ENCODE peak calls at places on chromosomes 3 and 15, in seven cellular contexts. One of them, this sample, is unnamed.

GRCh38 chr3:68648494-68648893 is 283.9 kb downstream of the TAFA4 start:
- DNase-seq in nephron progenitor cell: no peak
- DNase-seq in pulmonary artery endothelial cell: no peak
- DNase-seq in NCI-H345: no peak
- DNase-seq in T-helper 1 cell: no peak
- DNase-seq in heart right ventricle: no peak
- DNase-seq in stimulated activated CD4-positive, alpha-beta T cell treated with anti-CD3 and anti-CD28 coated beads, TNF-alpha, amount 100 ng/mL, for 24 hours: no peak
- DNase-seq in this sample: no peak

GRCh38 chr3:130084581-130084980 is 3.0 kb downstream of the ALG1L2 start:
- DNase-seq in nephron progenitor cell: no peak
- DNase-seq in pulmonary artery endothelial cell: no peak
- DNase-seq in NCI-H345: no peak
- DNase-seq in T-helper 1 cell: no peak
- DNase-seq in heart right ventricle: no peak
- DNase-seq in stimulated activated CD4-positive, alpha-beta T cell treated with anti-CD3 and anti-CD28 coated beads, TNF-alpha, amount 100 ng/mL, for 24 hours: no peak
- DNase-seq in this sample: no peak

GRCh38 chr3:109336272-109336957 is 931 bp downstream of the DPPA4 start:
- DNase-seq in nephron progenitor cell: peak; percentile 46
- DNase-seq in pulmonary artery endothelial cell: no peak
- DNase-seq in NCI-H345: no peak
- DNase-seq in T-helper 1 cell: no peak
- DNase-seq in heart right ventricle: no peak
- DNase-seq in stimulated activated CD4-positive, alpha-beta T cell treated with anti-CD3 and anti-CD28 coated beads, TNF-alpha, amount 100 ng/mL, for 24 hours: no peak
- DNase-seq in this sample: no peak

GRCh38 chr3:128548426-128549282 is 55.7 kb upstream of the GATA2 start:
- DNase-seq in nephron progenitor cell: no peak
- DNase-seq in pulmonary artery endothelial cell: peak; percentile 36
- DNase-seq in NCI-H345: no peak
- DNase-seq in T-helper 1 cell: no peak
- DNase-seq in heart right ventricle: no peak
- DNase-seq in stimulated activated CD4-positive, alpha-beta T cell treated with anti-CD3 and anti-CD28 coated beads, TNF-alpha, amount 100 ng/mL, for 24 hours: no peak
- DNase-seq in this sample: no peak

GRCh38 chr3:107950413-107950812 is 140.4 kb downstream of the CD47 start:
- DNase-seq in nephron progenitor cell: no peak
- DNase-seq in pulmonary artery endothelial cell: no peak
- DNase-seq in NCI-H345: no peak
- DNase-seq in T-helper 1 cell: no peak
- DNase-seq in heart right ventricle: no peak
- DNase-seq in stimulated activated CD4-positive, alpha-beta T cell treated with anti-CD3 and anti-CD28 coated beads, TNF-alpha, amount 100 ng/mL, for 24 hours: no peak
- DNase-seq in this sample: no peak

GRCh38 chr15:64749167-64749566 is 26.2 kb downstream of the RBPMS2 start:
- DNase-seq in nephron progenitor cell: no peak
- DNase-seq in pulmonary artery endothelial cell: no peak
- DNase-seq in NCI-H345: no peak
- DNase-seq in T-helper 1 cell: no peak
- DNase-seq in heart right ventricle: no peak
- DNase-seq in stimulated activated CD4-positive, alpha-beta T cell treated with anti-CD3 and anti-CD28 coated beads, TNF-alpha, amount 100 ng/mL, for 24 hours: no peak
- DNase-seq in this sample: no peak

GRCh38 chr15:31372635-31373091 is 46.0 kb downstream of the KLF13 start:
- DNase-seq in nephron progenitor cell: peak; percentile 45
- DNase-seq in pulmonary artery endothelial cell: no peak
- DNase-seq in NCI-H345: no peak
- DNase-seq in T-helper 1 cell: no peak
- DNase-seq in heart right ventricle: peak; percentile 79
- DNase-seq in stimulated activated CD4-positive, alpha-beta T cell treated with anti-CD3 and anti-CD28 coated beads, TNF-alpha, amount 100 ng/mL, for 24 hours: no peak
- DNase-seq in this sample: no peak

GRCh38 chr15:36371509-36371908 is 207.9 kb upstream of the CDIN1 start:
- DNase-seq in nephron progenitor cell: no peak
- DNase-seq in pulmonary artery endothelial cell: no peak
- DNase-seq in NCI-H345: no peak
- DNase-seq in T-helper 1 cell: no peak
- DNase-seq in heart right ventricle: no peak
- DNase-seq in stimulated activated CD4-positive, alpha-beta T cell treated with anti-CD3 and anti-CD28 coated beads, TNF-alpha, amount 100 ng/mL, for 24 hours: no peak
- DNase-seq in this sample: no peak

GRCh38 chr15:73054417-73054963 is 2.2 kb downstream of the NEO1 start:
- DNase-seq in nephron progenitor cell: no peak
- DNase-seq in pulmonary artery endothelial cell: no peak
- DNase-seq in NCI-H345: no peak
- DNase-seq in T-helper 1 cell: no peak
- DNase-seq in heart right ventricle: no peak
- DNase-seq in stimulated activated CD4-positive, alpha-beta T cell treated with anti-CD3 and anti-CD28 coated beads, TNF-alpha, amount 100 ng/mL, for 24 hours: no peak
- DNase-seq in this sample: no peak

GRCh38 chr3:129625071-129625874 is 18.8 kb upstream of the PLXND1 start:
- DNase-seq in nephron progenitor cell: no peak
- DNase-seq in pulmonary artery endothelial cell: no peak
- DNase-seq in NCI-H345: no peak
- DNase-seq in T-helper 1 cell: no peak
- DNase-seq in heart right ventricle: peak; percentile 18
- DNase-seq in stimulated activated CD4-positive, alpha-beta T cell treated with anti-CD3 and anti-CD28 coated beads, TNF-alpha, amount 100 ng/mL, for 24 hours: no peak
- DNase-seq in this sample: no peak

GRCh38 chr15:90101130-90101968 is 919 bp downstream of the IDH2 start:
- DNase-seq in nephron progenitor cell: peak; percentile 40
- DNase-seq in pulmonary artery endothelial cell: no peak
- DNase-seq in NCI-H345: no peak
- DNase-seq in T-helper 1 cell: peak; percentile 30
- DNase-seq in heart right ventricle: peak; percentile 74
- DNase-seq in stimulated activated CD4-positive, alpha-beta T cell treated with anti-CD3 and anti-CD28 coated beads, TNF-alpha, amount 100 ng/mL, for 24 hours: no peak
- DNase-seq in this sample: peak; percentile 0

GRCh38 chr15:51180009-51180408 is 85.3 kb upstream of the TNFAIP8L3 start:
- DNase-seq in nephron progenitor cell: no peak
- DNase-seq in pulmonary artery endothelial cell: no peak
- DNase-seq in NCI-H345: no peak
- DNase-seq in T-helper 1 cell: no peak
- DNase-seq in heart right ventricle: no peak
- DNase-seq in stimulated activated CD4-positive, alpha-beta T cell treated with anti-CD3 and anti-CD28 coated beads, TNF-alpha, amount 100 ng/mL, for 24 hours: no peak
- DNase-seq in this sample: no peak

GRCh38 chr15:65818927-65819562 is 27.0 kb upstream of the DENND4A start:
- DNase-seq in nephron progenitor cell: no peak
- DNase-seq in pulmonary artery endothelial cell: peak; percentile 88
- DNase-seq in NCI-H345: no peak
- DNase-seq in T-helper 1 cell: no peak
- DNase-seq in heart right ventricle: no peak
- DNase-seq in stimulated activated CD4-positive, alpha-beta T cell treated with anti-CD3 and anti-CD28 coated beads, TNF-alpha, amount 100 ng/mL, for 24 hours: no peak
- DNase-seq in this sample: peak; percentile 13

GRCh38 chr15:100684591-100684990 is 82.2 kb downstream of the ASB7 start:
- DNase-seq in nephron progenitor cell: no peak
- DNase-seq in pulmonary artery endothelial cell: no peak
- DNase-seq in NCI-H345: no peak
- DNase-seq in T-helper 1 cell: no peak
- DNase-seq in heart right ventricle: no peak
- DNase-seq in stimulated activated CD4-positive, alpha-beta T cell treated with anti-CD3 and anti-CD28 coated beads, TNF-alpha, amount 100 ng/mL, for 24 hours: no peak
- DNase-seq in this sample: no peak

GRCh38 chr3:156812521-156813335 is 13.4 kb upstream of the LEKR1 start:
- DNase-seq in nephron progenitor cell: no peak
- DNase-seq in pulmonary artery endothelial cell: no peak
- DNase-seq in NCI-H345: peak; percentile 9
- DNase-seq in T-helper 1 cell: no peak
- DNase-seq in heart right ventricle: no peak
- DNase-seq in stimulated activated CD4-positive, alpha-beta T cell treated with anti-CD3 and anti-CD28 coated beads, TNF-alpha, amount 100 ng/mL, for 24 hours: no peak
- DNase-seq in this sample: peak; percentile 26

GRCh38 chr3:153767601-153768558 is 353.3 kb upstream of the ARHGEF26 start:
- DNase-seq in nephron progenitor cell: no peak
- DNase-seq in pulmonary artery endothelial cell: no peak
- DNase-seq in NCI-H345: no peak
- DNase-seq in T-helper 1 cell: no peak
- DNase-seq in heart right ventricle: no peak
- DNase-seq in stimulated activated CD4-positive, alpha-beta T cell treated with anti-CD3 and anti-CD28 coated beads, TNF-alpha, amount 100 ng/mL, for 24 hours: no peak
- DNase-seq in this sample: no peak

GRCh38 chr3:158912188-158912587 is 110.3 kb downstream of the MFSD1 start:
- DNase-seq in nephron progenitor cell: no peak
- DNase-seq in pulmonary artery endothelial cell: no peak
- DNase-seq in NCI-H345: no peak
- DNase-seq in T-helper 1 cell: no peak
- DNase-seq in heart right ventricle: no peak
- DNase-seq in stimulated activated CD4-positive, alpha-beta T cell treated with anti-CD3 and anti-CD28 coated beads, TNF-alpha, amount 100 ng/mL, for 24 hours: no peak
- DNase-seq in this sample: no peak

GRCh38 chr3:172562881-172563835 is 39.9 kb upstream of the TNFSF10 start:
- DNase-seq in nephron progenitor cell: no peak
- DNase-seq in pulmonary artery endothelial cell: peak; percentile 84
- DNase-seq in NCI-H345: no peak
- DNase-seq in T-helper 1 cell: no peak
- DNase-seq in heart right ventricle: peak; percentile 62
- DNase-seq in stimulated activated CD4-positive, alpha-beta T cell treated with anti-CD3 and anti-CD28 coated beads, TNF-alpha, amount 100 ng/mL, for 24 hours: no peak
- DNase-seq in this sample: peak; percentile 30

GRCh38 chr3:195100903-195101591 is 169.9 kb downstream of the XXYLT1 start:
- DNase-seq in nephron progenitor cell: no peak
- DNase-seq in pulmonary artery endothelial cell: no peak
- DNase-seq in NCI-H345: no peak
- DNase-seq in T-helper 1 cell: no peak
- DNase-seq in heart right ventricle: peak; percentile 66
- DNase-seq in stimulated activated CD4-positive, alpha-beta T cell treated with anti-CD3 and anti-CD28 coated beads, TNF-alpha, amount 100 ng/mL, for 24 hours: no peak
- DNase-seq in this sample: no peak

GRCh38 chr3:129608087-129608935 is 1.8 kb upstream of the PLXND1 start:
- DNase-seq in nephron progenitor cell: no peak
- DNase-seq in pulmonary artery endothelial cell: no peak
- DNase-seq in NCI-H345: peak; percentile 35
- DNase-seq in T-helper 1 cell: no peak
- DNase-seq in heart right ventricle: no peak
- DNase-seq in stimulated activated CD4-positive, alpha-beta T cell treated with anti-CD3 and anti-CD28 coated beads, TNF-alpha, amount 100 ng/mL, for 24 hours: no peak
- DNase-seq in this sample: no peak

GRCh38 chr15:77104155-77104554 is 33.2 kb upstream of the TSPAN3 start:
- DNase-seq in nephron progenitor cell: no peak
- DNase-seq in pulmonary artery endothelial cell: no peak
- DNase-seq in NCI-H345: no peak
- DNase-seq in T-helper 1 cell: no peak
- DNase-seq in heart right ventricle: peak; percentile 28
- DNase-seq in stimulated activated CD4-positive, alpha-beta T cell treated with anti-CD3 and anti-CD28 coated beads, TNF-alpha, amount 100 ng/mL, for 24 hours: no peak
- DNase-seq in this sample: no peak

GRCh38 chr3:192022412-192022811 is 561.4 kb downstream of the PYDC2 start:
- DNase-seq in nephron progenitor cell: no peak
- DNase-seq in pulmonary artery endothelial cell: no peak
- DNase-seq in NCI-H345: no peak
- DNase-seq in T-helper 1 cell: no peak
- DNase-seq in heart right ventricle: no peak
- DNase-seq in stimulated activated CD4-positive, alpha-beta T cell treated with anti-CD3 and anti-CD28 coated beads, TNF-alpha, amount 100 ng/mL, for 24 hours: no peak
- DNase-seq in this sample: no peak

GRCh38 chr3:172203522-172204258 is 164.3 kb downstream of the FNDC3B start:
- DNase-seq in nephron progenitor cell: no peak
- DNase-seq in pulmonary artery endothelial cell: no peak
- DNase-seq in NCI-H345: peak; percentile 16
- DNase-seq in T-helper 1 cell: no peak
- DNase-seq in heart right ventricle: no peak
- DNase-seq in stimulated activated CD4-positive, alpha-beta T cell treated with anti-CD3 and anti-CD28 coated beads, TNF-alpha, amount 100 ng/mL, for 24 hours: no peak
- DNase-seq in this sample: peak; percentile 57

GRCh38 chr3:153749070-153749610 is 372.1 kb upstream of the ARHGEF26 start:
- DNase-seq in nephron progenitor cell: no peak
- DNase-seq in pulmonary artery endothelial cell: no peak
- DNase-seq in NCI-H345: no peak
- DNase-seq in T-helper 1 cell: no peak
- DNase-seq in heart right ventricle: no peak
- DNase-seq in stimulated activated CD4-positive, alpha-beta T cell treated with anti-CD3 and anti-CD28 coated beads, TNF-alpha, amount 100 ng/mL, for 24 hours: no peak
- DNase-seq in this sample: no peak

GRCh38 chr3:51935886-51936755 is 5.6 kb downstream of the RRP9 start:
- DNase-seq in nephron progenitor cell: no peak
- DNase-seq in pulmonary artery endothelial cell: no peak
- DNase-seq in NCI-H345: no peak
- DNase-seq in T-helper 1 cell: no peak
- DNase-seq in heart right ventricle: no peak
- DNase-seq in stimulated activated CD4-positive, alpha-beta T cell treated with anti-CD3 and anti-CD28 coated beads, TNF-alpha, amount 100 ng/mL, for 24 hours: no peak
- DNase-seq in this sample: no peak

GRCh38 chr3:148718982-148719862 is 21.5 kb downstream of the AGTR1 start:
- DNase-seq in nephron progenitor cell: no peak
- DNase-seq in pulmonary artery endothelial cell: no peak
- DNase-seq in NCI-H345: no peak
- DNase-seq in T-helper 1 cell: no peak
- DNase-seq in heart right ventricle: no peak
- DNase-seq in stimulated activated CD4-positive, alpha-beta T cell treated with anti-CD3 and anti-CD28 coated beads, TNF-alpha, amount 100 ng/mL, for 24 hours: no peak
- DNase-seq in this sample: no peak

GRCh38 chr3:49878686-49879085 is 9.0 kb upstream of the CAMKV start:
- DNase-seq in nephron progenitor cell: no peak
- DNase-seq in pulmonary artery endothelial cell: no peak
- DNase-seq in NCI-H345: no peak
- DNase-seq in T-helper 1 cell: no peak
- DNase-seq in heart right ventricle: no peak
- DNase-seq in stimulated activated CD4-positive, alpha-beta T cell treated with anti-CD3 and anti-CD28 coated beads, TNF-alpha, amount 100 ng/mL, for 24 hours: no peak
- DNase-seq in this sample: no peak

GRCh38 chr15:48777645-48778337 is 33.1 kb downstream of the CEP152 start:
- DNase-seq in nephron progenitor cell: no peak
- DNase-seq in pulmonary artery endothelial cell: no peak
- DNase-seq in NCI-H345: no peak
- DNase-seq in T-helper 1 cell: no peak
- DNase-seq in heart right ventricle: no peak
- DNase-seq in stimulated activated CD4-positive, alpha-beta T cell treated with anti-CD3 and anti-CD28 coated beads, TNF-alpha, amount 100 ng/mL, for 24 hours: no peak
- DNase-seq in this sample: no peak

GRCh38 chr3:132342183-132342582 is 25.0 kb downstream of the ACP3 start:
- DNase-seq in nephron progenitor cell: no peak
- DNase-seq in pulmonary artery endothelial cell: no peak
- DNase-seq in NCI-H345: no peak
- DNase-seq in T-helper 1 cell: no peak
- DNase-seq in heart right ventricle: no peak
- DNase-seq in stimulated activated CD4-positive, alpha-beta T cell treated with anti-CD3 and anti-CD28 coated beads, TNF-alpha, amount 100 ng/mL, for 24 hours: no peak
- DNase-seq in this sample: no peak

GRCh38 chr15:79140846-79141570 is 50.4 kb upstream of the RASGRF1 start:
- DNase-seq in nephron progenitor cell: no peak
- DNase-seq in pulmonary artery endothelial cell: no peak
- DNase-seq in NCI-H345: no peak
- DNase-seq in T-helper 1 cell: no peak
- DNase-seq in heart right ventricle: no peak
- DNase-seq in stimulated activated CD4-positive, alpha-beta T cell treated with anti-CD3 and anti-CD28 coated beads, TNF-alpha, amount 100 ng/mL, for 24 hours: no peak
- DNase-seq in this sample: no peak

GRCh38 chr15:93703092-93703785 is 528.1 kb upstream of the MCTP2 start:
- DNase-seq in nephron progenitor cell: no peak
- DNase-seq in pulmonary artery endothelial cell: no peak
- DNase-seq in NCI-H345: peak; percentile 19
- DNase-seq in T-helper 1 cell: no peak
- DNase-seq in heart right ventricle: no peak
- DNase-seq in stimulated activated CD4-positive, alpha-beta T cell treated with anti-CD3 and anti-CD28 coated beads, TNF-alpha, amount 100 ng/mL, for 24 hours: no peak
- DNase-seq in this sample: no peak